ENCODE peak calls at places on chromosomes 12 and 14, in four cellular contexts. One of them, this sample, is unnamed. For H3K9me3, the result is how much of the 10 kb centered on the place peaks cover.

GRCh38 chr12:107405436-107405835 is 280.2 kb upstream of the PWP1 start:
- DNase-seq in neural progenitor cell: no peak
- DNase-seq in HCT116: no peak
- DNase-seq in PC-3: no peak
- DNase-seq in this sample: no peak

GRCh38 chr12:662541-663292 is 528 bp downstream of the NINJ2 start:
- DNase-seq in neural progenitor cell: no peak
- DNase-seq in HCT116: no peak
- DNase-seq in PC-3: no peak
- DNase-seq in this sample: no peak

GRCh38 chr14:71169861-71170260 is 262.6 kb downstream of the PCNX1 start:
- DNase-seq in neural progenitor cell: no peak
- DNase-seq in HCT116: no peak
- DNase-seq in PC-3: no peak
- DNase-seq in this sample: peak

GRCh38 chr14:75523771-75524171 is 1.5 kb downstream of the BATF start:
- DNase-seq in neural progenitor cell: no peak
- DNase-seq in HCT116: no peak
- DNase-seq in PC-3: peak
- DNase-seq in this sample: no peak

GRCh38 chr12:19707948-19708409 is 268.7 kb downstream of the AEBP2 start:
- DNase-seq in neural progenitor cell: no peak
- DNase-seq in HCT116: peak
- DNase-seq in PC-3: peak
- DNase-seq in this sample: peak

GRCh38 chr12:83954939-83955601 is 957.5 kb downstream of the SLC6A15 start:
- DNase-seq in neural progenitor cell: peak
- DNase-seq in HCT116: peak
- DNase-seq in PC-3: peak
- DNase-seq in this sample: no peak

GRCh38 chr14:104191409-104191997 is 53.1 kb downstream of the KIF26A start:
- DNase-seq in neural progenitor cell: no peak
- DNase-seq in HCT116: no peak
- DNase-seq in PC-3: no peak
- DNase-seq in this sample: no peak

GRCh38 chr12:130162267-130162666 is at the start of gene FZD10:
- DNase-seq in neural progenitor cell: peak
- DNase-seq in HCT116: no peak
- DNase-seq in PC-3: no peak
- DNase-seq in this sample: no peak

GRCh38 chr12:123714302-123714627 is 2.1 kb downstream of the ATP6V0A2 start:
- DNase-seq in neural progenitor cell: no peak
- DNase-seq in HCT116: no peak
- DNase-seq in PC-3: no peak
- DNase-seq in this sample: no peak

GRCh38 chr14:68337279-68337678 is 455.6 kb downstream of the ZFP36L1 start:
- DNase-seq in neural progenitor cell: no peak
- DNase-seq in HCT116: no peak
- DNase-seq in PC-3: no peak
- DNase-seq in this sample: no peak

GRCh38 chr14:99512571-99513182 is 31.5 kb downstream of the CCNK start:
- DNase-seq in neural progenitor cell: no peak
- DNase-seq in HCT116: no peak
- DNase-seq in PC-3: no peak
- DNase-seq in this sample: no peak

GRCh38 chr12:52156757-52157565 is 34.9 kb downstream of the KRT80 start:
- DNase-seq in neural progenitor cell: peak
- DNase-seq in HCT116: no peak
- DNase-seq in PC-3: peak
- DNase-seq in this sample: peak

GRCh38 chr14:22319526-22320352 is 269.3 kb downstream of the DAD1 start:
- DNase-seq in neural progenitor cell: peak
- DNase-seq in HCT116: peak
- DNase-seq in PC-3: peak
- DNase-seq in this sample: peak

GRCh38 chr12:115867854-115868253 is 409.6 kb downstream of the MED13L start:
- DNase-seq in neural progenitor cell: no peak
- DNase-seq in HCT116: no peak
- DNase-seq in PC-3: no peak
- DNase-seq in this sample: no peak

GRCh38 chr14:106067935-106068334 is 541.6 kb downstream of the TMEM121 start:
- DNase-seq in neural progenitor cell: no peak
- DNase-seq in HCT116: no peak
- DNase-seq in PC-3: no peak
- DNase-seq in this sample: no peak
- H3K9me3 ChIP-seq in neural progenitor cell: under half
- H3K9me3 ChIP-seq in HCT116: under half
- H3K9me3 ChIP-seq in PC-3: under half
- H3K9me3 ChIP-seq in this sample: under half

DNA sequence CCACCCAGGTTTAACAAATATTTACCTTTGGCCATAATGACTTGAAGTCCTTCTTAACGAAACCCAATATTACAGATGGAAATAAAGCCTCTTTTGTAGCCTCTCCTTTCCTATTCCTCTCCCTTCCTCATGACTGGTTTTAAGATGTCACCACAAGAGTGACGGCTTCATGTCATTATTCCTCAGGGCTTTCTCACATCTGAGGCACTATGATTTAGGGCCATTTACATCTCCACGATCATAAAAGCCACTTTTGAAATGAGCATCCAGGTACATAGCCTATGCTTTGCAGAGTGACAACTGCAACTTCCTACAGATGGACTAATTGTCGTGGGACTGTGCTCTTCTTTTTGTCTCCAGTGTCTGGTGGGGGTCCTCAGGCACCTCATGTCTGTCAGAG is 32.3 kb upstream of the DACT1 start:
- DNase-seq in neural progenitor cell: no peak
- DNase-seq in HCT116: no peak
- DNase-seq in PC-3: no peak
- DNase-seq in this sample: no peak
- H3K27ac ChIP-seq in neural progenitor cell: no peak
- H3K27ac ChIP-seq in HCT116: no peak
- H3K27ac ChIP-seq in PC-3: no peak
- H3K27ac ChIP-seq in this sample: no peak

GRCh38 chr12:53963434-53964314 is 9.0 kb downstream of the HOXC12 start:
- DNase-seq in neural progenitor cell: no peak
- DNase-seq in HCT116: no peak
- DNase-seq in PC-3: no peak
- DNase-seq in this sample: no peak
- TF ChIP-seq EZH2 in neural progenitor cell: peak
- TF ChIP-seq EZH2 in HCT116: no peak
- TF ChIP-seq EZH2 in PC-3: no peak
- TF ChIP-seq EZH2 in this sample: no peak

DNA sequence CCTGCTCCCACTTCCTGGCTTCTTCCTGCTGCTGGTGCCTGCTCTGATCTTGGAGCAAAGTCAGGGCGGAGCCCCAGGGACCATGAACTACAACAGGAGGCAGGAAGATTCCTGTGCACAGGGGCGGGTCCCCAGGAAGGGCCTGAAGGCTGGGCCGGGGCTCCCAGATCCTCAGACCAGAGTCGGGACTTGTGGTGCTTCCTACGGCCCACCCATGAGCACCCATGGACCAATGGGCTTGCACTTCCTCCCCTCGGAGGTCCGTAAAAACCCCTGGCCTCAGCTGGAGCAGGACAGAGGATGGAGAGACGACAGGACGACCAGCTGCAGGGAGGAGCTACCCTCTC is 1287.1 kb downstream of the TMEM121 start:
- DNase-seq in neural progenitor cell: no peak
- DNase-seq in HCT116: no peak
- DNase-seq in PC-3: no peak
- DNase-seq in this sample: no peak
- H3K9me3 ChIP-seq in neural progenitor cell: under half
- H3K9me3 ChIP-seq in HCT116: under half
- H3K9me3 ChIP-seq in PC-3: under half
- H3K9me3 ChIP-seq in this sample: under half

DNA sequence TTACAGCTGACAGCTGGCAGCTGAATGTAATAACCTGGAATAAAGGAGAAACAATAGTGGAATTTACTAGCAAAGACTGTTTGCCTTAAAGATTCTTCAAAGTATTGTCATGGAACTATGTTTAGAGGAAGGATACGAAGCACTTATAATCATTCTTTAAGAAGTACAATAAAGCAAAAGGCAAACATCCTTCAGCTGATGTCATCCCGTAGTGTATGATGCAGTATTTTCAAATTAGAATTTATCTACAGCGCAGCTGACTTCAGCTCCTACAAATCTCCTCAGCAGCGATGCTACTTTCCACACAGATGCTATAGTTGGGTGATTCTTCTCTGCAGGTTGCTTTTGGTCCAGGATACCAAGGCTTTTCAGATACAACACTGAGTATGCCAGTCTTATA is 31.5 kb downstream of the CLEC1A start:
- DNase-seq in neural progenitor cell: no peak
- DNase-seq in HCT116: no peak
- DNase-seq in PC-3: peak
- DNase-seq in this sample: no peak
- H3K27ac ChIP-seq in neural progenitor cell: no peak
- H3K27ac ChIP-seq in HCT116: no peak
- H3K27ac ChIP-seq in PC-3: no peak
- H3K27ac ChIP-seq in this sample: no peak

GRCh38 chr14:31867570-31867969 is 209.5 kb upstream of the ARHGAP5 start:
- DNase-seq in neural progenitor cell: no peak
- DNase-seq in HCT116: no peak
- DNase-seq in PC-3: no peak
- DNase-seq in this sample: no peak

DNA sequence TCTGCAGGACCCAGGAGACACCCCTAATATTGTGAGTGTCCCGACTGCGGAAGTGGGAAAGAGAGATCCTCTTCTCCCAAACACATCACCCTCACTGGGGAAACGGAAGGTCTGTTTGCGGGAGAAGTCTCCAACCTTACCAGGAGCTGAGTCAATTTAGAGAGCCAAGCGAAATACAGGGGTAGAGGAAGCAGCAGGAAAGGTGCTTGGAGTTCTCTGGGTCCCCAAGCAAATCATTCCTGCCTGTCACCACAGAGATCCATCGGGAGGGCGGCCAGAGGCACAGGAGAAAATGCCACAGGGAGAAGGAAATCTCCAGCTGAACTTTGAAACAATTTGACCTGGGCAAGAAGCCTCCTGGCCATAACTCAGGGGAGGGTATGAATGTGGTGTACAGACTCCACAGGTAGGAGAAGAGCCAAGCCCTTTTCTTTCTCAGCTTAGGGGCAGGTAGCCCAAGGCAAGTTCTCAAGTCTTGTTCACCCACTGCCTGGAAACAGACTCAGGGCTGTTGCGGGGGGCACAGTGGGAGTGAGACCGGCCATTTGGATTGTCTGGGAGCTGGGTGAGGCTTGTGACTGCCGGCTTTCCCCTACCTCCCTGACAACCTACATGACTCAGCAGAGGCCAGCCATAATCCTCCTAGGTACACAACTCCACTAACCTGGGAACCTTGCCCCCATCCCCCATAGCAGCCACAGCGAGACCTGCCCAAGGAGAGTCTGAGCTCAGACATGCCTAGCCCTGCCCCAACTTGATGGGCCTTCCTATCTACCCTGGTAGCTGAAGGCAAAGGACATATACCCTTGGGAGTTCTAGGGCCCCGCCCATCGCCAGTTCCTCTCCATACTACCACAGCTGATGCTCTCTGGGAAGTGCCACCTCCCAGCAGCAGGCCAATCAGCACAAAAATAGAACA is 211.9 kb upstream of the ARHGAP5 start:
- DNase-seq in neural progenitor cell: no peak
- DNase-seq in HCT116: no peak
- DNase-seq in PC-3: no peak
- DNase-seq in this sample: no peak
- TF ChIP-seq EZH2 in neural progenitor cell: no peak
- TF ChIP-seq EZH2 in HCT116: no peak
- TF ChIP-seq EZH2 in PC-3: no peak
- TF ChIP-seq EZH2 in this sample: no peak

GRCh38 chr12:132289356-132290202 is 39.8 kb downstream of the GALNT9 start:
- DNase-seq in neural progenitor cell: peak
- DNase-seq in HCT116: no peak
- DNase-seq in PC-3: peak
- DNase-seq in this sample: no peak
- H3K9me3 ChIP-seq in neural progenitor cell: under half
- H3K9me3 ChIP-seq in HCT116: under half
- H3K9me3 ChIP-seq in PC-3: under half
- H3K9me3 ChIP-seq in this sample: under half

GRCh38 chr12:108633081-108633533 is 587 bp downstream of the SELPLG start:
- DNase-seq in neural progenitor cell: no peak
- DNase-seq in HCT116: no peak
- DNase-seq in PC-3: no peak
- DNase-seq in this sample: no peak
- H3K27ac ChIP-seq in neural progenitor cell: no peak
- H3K27ac ChIP-seq in HCT116: no peak
- H3K27ac ChIP-seq in PC-3: no peak
- H3K27ac ChIP-seq in this sample: no peak

GRCh38 chr12:132582582-132583279 is 27.7 kb downstream of the LRCOL1 start:
- DNase-seq in neural progenitor cell: no peak
- DNase-seq in HCT116: no peak
- DNase-seq in PC-3: no peak
- DNase-seq in this sample: no peak
- TF ChIP-seq EZH2 in neural progenitor cell: peak
- TF ChIP-seq EZH2 in HCT116: no peak
- TF ChIP-seq EZH2 in PC-3: no peak
- TF ChIP-seq EZH2 in this sample: no peak

GRCh38 chr14:106822905-106823304 is 1296.5 kb downstream of the TMEM121 start:
- DNase-seq in neural progenitor cell: no peak
- DNase-seq in HCT116: no peak
- DNase-seq in PC-3: no peak
- DNase-seq in this sample: no peak
- H3K9me3 ChIP-seq in neural progenitor cell: under half
- H3K9me3 ChIP-seq in HCT116: under half
- H3K9me3 ChIP-seq in PC-3: under half
- H3K9me3 ChIP-seq in this sample: under half